ENCODE peak calls at places on chromosome 9, in nine cellular contexts. D is transverse colon, P is heart left ventricle, K is HepG2, U is ovary, F is stomach, M is body of pancreas, J is thyroid gland, A is sigmoid colon. S is an unnamed sample.

GRCh38 chr9:22308177-22308576 is 138.4 kb upstream of the DMRTA1 start:
- DNase-seq in F (no peak), A (no peak), P (no peak), J (no peak), U (no peak), K (no peak), D (no peak), M (no peak), S (no peak)

GRCh38 chr9:112777914-112778313 is 27.4 kb downstream of the SNX30 start:
- DNase-seq in F (no peak), K (no peak), J (no peak), P (no peak), D (no peak), U (no peak), A (no peak), M (no peak), S (no peak)

GRCh38 chr9:87787735-87788134 is 61.8 kb downstream of the CTSL start:
- DNase-seq in D (no peak), M (no peak), J (no peak), P (no peak), A (no peak), K (no peak), F (no peak), U (no peak), S (no peak)

GRCh38 chr9:8297047-8297446 is 497.5 kb upstream of the DMAC1 start:
- DNase-seq in D (no peak), M (no peak), K (no peak), U (no peak), P (no peak), J (no peak), A (no peak), F (no peak), S (no peak)

GRCh38 chr9:116791314-116791713 is 104.2 kb downstream of the TRIM32 start:
- DNase-seq in F (no peak), J (no peak), K (no peak), D (no peak), P (no peak), U (no peak), A (no peak), M (no peak), S (no peak)

GRCh38 chr9:136386018-136386417 is 12.5 kb upstream of the CARD9 start:
- DNase-seq in A (no peak), D (no peak), J (no peak), P (no peak), U (no peak), K (no peak), M (no peak), F (no peak), S (no peak)

GRCh38 chr9:94086468-94086867 is 2.2 kb downstream of the PTPDC1 start:
- DNase-seq in F (no peak), D (no peak), J (no peak), P (no peak), K (no peak), A (no peak), U (no peak), M (peak; percentile 25), S (no peak)

GRCh38 chr9:7297521-7297920 is 502.1 kb downstream of the DMAC1 start:
- DNase-seq in A (no peak), M (no peak), U (no peak), K (no peak), P (no peak), J (no peak), D (no peak), F (no peak), S (no peak)

GRCh38 chr9:86854898-86855523 is 92.3 kb downstream of the GAS1 start:
- DNase-seq in A (no peak), P (no peak), U (peak; percentile 53), F (no peak), K (peak; percentile 58), D (no peak), M (peak; percentile 90), J (no peak), S (no peak)

GRCh38 chr9:131361202-131361833 is 32.6 kb upstream of the PRRC2B start:
- DNase-seq in K (no peak), P (no peak), J (peak; percentile 83), A (no peak), M (peak; percentile 60), D (peak; percentile 20), F (peak; percentile 34), U (peak; percentile 15), S (no peak)

GRCh38 chr9:36401179-36401740 is 1.2 kb upstream of the RNF38 start:
- DNase-seq in A (no peak), K (peak; percentile 48), F (peak; percentile 73), P (no peak), U (no peak), J (no peak), M (peak; percentile 82), D (peak; percentile 79), S (no peak)

GRCh38 chr9:93953492-93954435 is 1.4 kb downstream of the BARX1 start:
- DNase-seq in A (peak; percentile 55), J (no peak), U (no peak), F (no peak), P (no peak), D (no peak), K (no peak), M (no peak), S (no peak)

GRCh38 chr9:130936285-130937117 is 2.5 kb downstream of the FIBCD1 start:
- DNase-seq in K (peak; percentile 28), A (no peak), P (no peak), M (no peak), F (no peak), U (peak; percentile 77), J (peak; percentile 16), D (peak; percentile 18), S (no peak)

GRCh38 chr9:116112236-116112635 is 41.4 kb upstream of the PAPPA start:
- DNase-seq in K (no peak), J (no peak), F (no peak), P (no peak), D (no peak), U (no peak), A (no peak), M (no peak), S (no peak)

GRCh38 chr9:123119566-123119965 is 86.1 kb downstream of the GPR21 start:
- DNase-seq in F (no peak), J (no peak), A (no peak), K (no peak), P (no peak), M (no peak), U (no peak), D (no peak), S (no peak)

GRCh38 chr9:87216036-87216435 is 268.7 kb upstream of the GAS1 start:
- DNase-seq in J (no peak), A (no peak), U (no peak), D (no peak), K (no peak), F (no peak), M (no peak), P (no peak), S (no peak)

GRCh38 chr9:110815361-110815760 is 146.8 kb downstream of the MUSK start:
- DNase-seq in F (no peak), K (no peak), A (no peak), D (no peak), P (no peak), U (no peak), M (no peak), J (no peak), S (no peak)

GRCh38 chr9:113508111-113508749 is 44.7 kb downstream of the RGS3 start:
- DNase-seq in F (peak; percentile 51), U (no peak), M (peak; percentile 63), D (peak; percentile 87), K (peak; percentile 72), J (peak; percentile 50), A (no peak), P (no peak), S (no peak)

GRCh38 chr9:108626743-108627142 is 229.0 kb downstream of the ACTL7B start:
- DNase-seq in P (no peak), F (no peak), U (no peak), M (no peak), J (no peak), D (no peak), K (no peak), A (no peak), S (no peak)

GRCh38 chr9:108621991-108622390 is 233.8 kb downstream of the ACTL7B start:
- DNase-seq in M (no peak), F (no peak), D (no peak), K (no peak), A (no peak), P (no peak), J (no peak), U (no peak), S (no peak)

GRCh38 chr9:108618906-108619550 is 236.8 kb downstream of the ACTL7B start:
- DNase-seq in P (no peak), F (no peak), K (no peak), M (no peak), U (no peak), D (no peak), J (no peak), A (no peak), S (no peak)

GRCh38 chr9:108620767-108621166 is 235.0 kb downstream of the ACTL7B start:
- DNase-seq in D (no peak), M (no peak), P (no peak), A (no peak), U (no peak), J (no peak), K (no peak), F (no peak), S (no peak)

GRCh38 chr9:108622467-108622866 is 233.3 kb downstream of the ACTL7B start:
- DNase-seq in J (no peak), K (no peak), U (no peak), F (no peak), D (no peak), A (no peak), P (no peak), M (peak; percentile 7), S (no peak)
- TF ChIP-seq POLR2A in J (no peak), K (no peak), U (no peak), F (no peak), D (no peak), A (no peak), P (no peak), M (no peak), S (no peak)

DNA sequence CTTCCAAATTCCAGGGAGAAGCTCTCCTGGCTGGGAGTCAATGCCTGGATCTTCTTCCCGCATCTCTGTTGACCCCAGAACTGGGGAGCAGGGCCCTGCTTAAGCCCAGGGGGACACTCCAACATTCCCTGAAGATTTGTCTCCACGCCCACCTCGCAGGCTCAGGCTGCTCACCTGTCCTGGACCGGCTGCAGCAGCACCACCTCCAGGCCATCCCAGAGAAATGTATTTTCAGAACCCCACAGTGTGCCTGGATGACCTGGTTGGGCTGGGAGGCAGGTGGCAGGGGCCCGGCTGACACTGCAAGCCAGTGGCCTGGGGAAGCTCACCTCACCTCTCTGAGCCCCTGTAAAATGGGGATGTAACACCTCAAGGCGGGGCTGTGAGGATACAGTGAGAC is 27.1 kb upstream of the ZBTB43 start:
- DNase-seq in U (no peak), F (no peak), P (no peak), K (no peak), M (no peak), J (no peak), D (no peak), A (no peak), S (no peak)
- TF ChIP-seq CTCF in U (no peak), F (no peak), P (no peak), K (peak; percentile 67), M (no peak), J (peak; percentile 8), D (no peak), A (no peak), S (no peak)

GRCh38 chr9:128276008-128276573 is at the start of gene SWI5:
- DNase-seq in F (peak; percentile 100), D (peak; percentile 100), K (peak; percentile 96), P (peak; percentile 100), U (peak; percentile 100), A (peak; percentile 100), M (peak; percentile 100), J (peak; percentile 100), S (peak; percentile 100)
- TF ChIP-seq POLR2A in F (peak; percentile 76), D (peak; percentile 97), K (peak; percentile 94), P (peak; percentile 77), U (peak; percentile 91), A (peak; percentile 89), M (peak; percentile 67), J (peak; percentile 92), S (no peak)

GRCh38 chr9:129370770-129371169 is 192.7 kb upstream of the IER5L start:
- DNase-seq in A (no peak), J (no peak), U (no peak), P (no peak), K (no peak), M (no peak), F (no peak), D (no peak), S (no peak)
- TF ChIP-seq CTCF in A (no peak), J (no peak), U (no peak), P (no peak), K (no peak), M (no peak), F (no peak), D (no peak), S (no peak)